ENCODE peak calls at places on chromosomes 13 and 19, in five cellular contexts. N is activated CD4-positive, alpha-beta T cell treated with anti-CD3 and anti-CD28 coated beads, Interleukin-2, amount 50 U/mL, for 24 hours; P is stimulated activated CD4-positive, alpha-beta T cell treated with anti-CD3 and anti-CD28 coated beads, Interleukin-4, amount 100 ng/mL, for 1 hour; R is choroid plexus epithelial cell; V is stimulated activated CD8-positive, alpha-beta memory T cell treated with anti-CD3 and anti-CD28 coated beads, Interleukin-7, amount 100 ng/mL, for 1 hour. K is an unnamed sample.

GRCh38 chr13:113023217-113023597 is 54.2 kb downstream of the MCF2L start:
- DNase-seq in N (no peak), P (no peak), R (peak), V (no peak), K (no peak)

GRCh38 chr13:33937373-33938087 is 119.6 kb downstream of the RFC3 start:
- DNase-seq in N (no peak), P (no peak), R (no peak), V (no peak), K (no peak)

GRCh38 chr13:71587778-71588177 is 279.2 kb downstream of the DACH1 start:
- DNase-seq in N (no peak), P (no peak), R (no peak), V (no peak), K (no peak)

GRCh38 chr19:17590780-17591688 is 35.6 kb downstream of the COLGALT1 start:
- DNase-seq in N (no peak), P (no peak), R (no peak), V (no peak), K (no peak)

GRCh38 chr13:110108348-110109139 is 198.4 kb downstream of the COL4A1 start:
- DNase-seq in N (no peak), P (no peak), R (peak), V (no peak), K (peak)

GRCh38 chr19:56167064-56167578 is 8.7 kb upstream of the GALP start:
- DNase-seq in N (no peak), P (no peak), R (peak), V (no peak), K (peak)

GRCh38 chr13:76971215-76971614 is 20.7 kb upstream of the CLN5 start:
- DNase-seq in N (no peak), P (no peak), R (no peak), V (no peak), K (no peak)

GRCh38 chr13:35771898-35772297 is 295.4 kb upstream of the MAB21L1 start:
- DNase-seq in N (no peak), P (no peak), R (peak), V (no peak), K (peak)

GRCh38 chr19:33797821-33798633 is 1.4 kb downstream of the KCTD15 start:
- DNase-seq in N (no peak), P (peak), R (peak), V (no peak), K (peak)

GRCh38 chr13:92029641-92030040 is 631.2 kb downstream of the GPC5 start:
- DNase-seq in N (no peak), P (no peak), R (no peak), V (no peak), K (no peak)

GRCh38 chr13:97125051-97125809 is 96.9 kb upstream of the MBNL2 start:
- DNase-seq in N (no peak), P (no peak), R (peak), V (no peak), K (peak)

GRCh38 chr13:94328336-94329041 is 151.0 kb downstream of the DCT start:
- DNase-seq in N (no peak), P (no peak), R (peak), V (no peak), K (no peak)

GRCh38 chr13:95153647-95154405 is 147.4 kb downstream of the ABCC4 start:
- DNase-seq in N (no peak), P (no peak), R (peak), V (no peak), K (peak)